ENCODE peak calls at places on chromosomes 6 and 20, in six cellular contexts. A is stomach, V is prostate gland, L is endothelial cell of umbilical vein, Y is HCT116, S is SK-N-SH. N is an unnamed sample.
A peak's percentile ranks its signal among the peaks of the same experiment; 100 is the strongest.

GRCh38 chr20:6863798-6864201 is 96.3 kb downstream of the BMP2 start:
- DNase-seq in A (no peak), V (no peak), L (no peak), Y (no peak), S (no peak), N (no peak)

GRCh38 chr20:35743693-35744491 is 1.8 kb upstream of the RBM39 start:
- DNase-seq in A (no peak), V (no peak), L (peak; percentile 49), Y (no peak), S (no peak), N (peak; percentile 83)

GRCh38 chr6:38018755-38019165 is 199.2 kb downstream of the ZFAND3 start:
- DNase-seq in A (no peak), V (no peak), L (no peak), Y (no peak), S (no peak), N (no peak)

GRCh38 chr20:53750827-53751393 is 157.3 kb upstream of the ZNF217 start:
- DNase-seq in A (peak; percentile 25), V (peak; percentile 59), L (peak; percentile 29), Y (no peak), S (peak; percentile 70), N (no peak)

GRCh38 chr6:157478926-157479325 is 97.9 kb downstream of the ZDHHC14 start:
- DNase-seq in A (no peak), V (no peak), L (no peak), Y (no peak), S (no peak), N (no peak)

GRCh38 chr6:70180183-70180903 is 122.5 kb downstream of the COL9A1 start:
- DNase-seq in A (no peak), V (no peak), L (no peak), Y (no peak), S (no peak), N (no peak)

GRCh38 chr20:38001173-38001875 is 31.9 kb downstream of the TTI1 start:
- DNase-seq in A (no peak), V (no peak), L (peak; percentile 76), Y (no peak), S (no peak), N (no peak)

GRCh38 chr6:125586074-125586473 is 163.4 kb upstream of the HEY2 start:
- DNase-seq in A (no peak), V (no peak), L (peak; percentile 29), Y (no peak), S (no peak), N (no peak)

GRCh38 chr20:6920991-6921613 is 153.6 kb downstream of the BMP2 start:
- DNase-seq in A (no peak), V (no peak), L (no peak), Y (no peak), S (no peak), N (no peak)

GRCh38 chr6:127299522-127300240 is 33.0 kb downstream of the RNF146 start:
- DNase-seq in A (no peak), V (no peak), L (no peak), Y (no peak), S (no peak), N (no peak)

GRCh38 chr6:155628315-155628714 is 172.7 kb upstream of the NOX3 start:
- DNase-seq in A (no peak), V (no peak), L (no peak), Y (no peak), S (no peak), N (no peak)

GRCh38 chr6:36624461-36625160 is 30.4 kb downstream of the SRSF3 start:
- DNase-seq in A (no peak), V (no peak), L (no peak), Y (no peak), S (no peak), N (no peak)

GRCh38 chr20:36113566-36114247 is 40.8 kb upstream of the EPB41L1 start:
- DNase-seq in A (no peak), V (no peak), L (no peak), Y (no peak), S (no peak), N (no peak)

GRCh38 chr6:127790571-127790970 is 110.3 kb downstream of the THEMIS start:
- DNase-seq in A (no peak), V (no peak), L (no peak), Y (no peak), S (no peak), N (no peak)

GRCh38 chr6:33988121-33989015 is 157.5 kb downstream of the GRM4 start:
- DNase-seq in A (peak; percentile 76), V (peak; percentile 65), L (no peak), Y (no peak), S (peak; percentile 45), N (peak; percentile 45)

GRCh38 chr6:150844371-150844770 is 21.1 kb upstream of the MTHFD1L start:
- DNase-seq in A (no peak), V (no peak), L (no peak), Y (no peak), S (no peak), N (no peak)

GRCh38 chr20:50561379-50562078 is 51.3 kb downstream of the PTPN1 start:
- DNase-seq in A (no peak), V (no peak), L (peak; percentile 97), Y (peak; percentile 95), S (no peak), N (no peak)

GRCh38 chr20:833121-833449 is 430 bp upstream of the FAM110A start:
- DNase-seq in A (no peak), V (no peak), L (no peak), Y (no peak), S (no peak), N (no peak)

GRCh38 chr6:5086294-5086890 is 1.3 kb downstream of the PPP1R3G start:
- DNase-seq in A (no peak), V (no peak), L (no peak), Y (no peak), S (no peak), N (no peak)

GRCh38 chr6:108068618-108069017 is 5.9 kb downstream of the OSTM1 start:
- DNase-seq in A (no peak), V (no peak), L (no peak), Y (no peak), S (no peak), N (no peak)

GRCh38 chr6:108074359-108075144 is at the start of gene OSTM1:
- DNase-seq in A (peak; percentile 94), V (peak; percentile 84), L (peak; percentile 91), Y (peak; percentile 51), S (peak; percentile 99), N (peak; percentile 99)

GRCh38 chr6:108078191-108078590 is 3.6 kb upstream of the OSTM1 start:
- DNase-seq in A (no peak), V (no peak), L (no peak), Y (no peak), S (no peak), N (no peak)

GRCh38 chr6:108071736-108072276 is 2.7 kb downstream of the OSTM1 start:
- DNase-seq in A (no peak), V (no peak), L (no peak), Y (no peak), S (no peak), N (no peak)

DNA sequence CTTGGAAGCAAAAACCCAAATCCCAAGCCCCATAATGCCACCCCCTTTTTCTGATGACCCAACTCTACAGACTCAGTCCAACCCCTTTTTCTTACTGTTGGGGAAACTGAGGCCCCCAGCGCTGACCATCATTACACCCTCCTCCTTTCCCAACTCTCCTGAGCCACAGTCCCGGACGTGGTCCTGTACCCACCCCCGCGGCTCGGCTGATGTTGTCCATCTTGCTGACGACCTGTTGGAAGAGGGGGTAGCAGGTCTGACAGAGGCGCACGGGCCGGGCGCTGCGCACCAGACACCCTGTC is 533 bp downstream of the OSTM1 start:
- DNase-seq in A (no peak), V (no peak), L (no peak), Y (no peak), S (no peak), N (no peak)
- H3K27ac ChIP-seq in A (peak overlapping the region; percentile 89), V (peak overlapping the region; percentile 70), L (no peak overlapping the region), Y (peak overlapping the region; percentile 58), S (peak overlapping the region; percentile 46), N (peak overlapping the region; percentile 89)

GRCh38 chr6:31125162-31125561 is 4.9 kb upstream of the CDSN start:
- DNase-seq in A (peak; percentile 63), V (peak; percentile 78), L (peak; percentile 85), Y (no peak), S (no peak), N (no peak)

GRCh38 chr6:31120151-31120915 is at the start of gene CDSN:
- DNase-seq in A (no peak), V (no peak), L (no peak), Y (no peak), S (no peak), N (no peak)

GRCh38 chr6:31125586-31126363 is 5.5 kb upstream of the CDSN start:
- DNase-seq in A (no peak), V (no peak), L (no peak), Y (no peak), S (no peak), N (no peak)

GRCh38 chr6:31121131-31121790 is 1.0 kb upstream of the CDSN start:
- DNase-seq in A (no peak), V (no peak), L (no peak), Y (no peak), S (no peak), N (no peak)

GRCh38 chr6:31122803-31123706 is 2.8 kb upstream of the CDSN start:
- DNase-seq in A (peak; percentile 76), V (peak; percentile 69), L (peak; percentile 91), Y (peak; percentile 72), S (peak; percentile 48), N (no peak)
- H3K4me1 ChIP-seq in A (peaks cover 25% of the 10 kb centered on the region), V (no peaks in the 10 kb centered on the region), L (peaks cover 36% of the 10 kb centered on the region), Y (peaks cover 41% of the 10 kb centered on the region), S (peaks cover 2% of the 10 kb centered on the region), N (peaks cover 2% of the 10 kb centered on the region)

DNA sequence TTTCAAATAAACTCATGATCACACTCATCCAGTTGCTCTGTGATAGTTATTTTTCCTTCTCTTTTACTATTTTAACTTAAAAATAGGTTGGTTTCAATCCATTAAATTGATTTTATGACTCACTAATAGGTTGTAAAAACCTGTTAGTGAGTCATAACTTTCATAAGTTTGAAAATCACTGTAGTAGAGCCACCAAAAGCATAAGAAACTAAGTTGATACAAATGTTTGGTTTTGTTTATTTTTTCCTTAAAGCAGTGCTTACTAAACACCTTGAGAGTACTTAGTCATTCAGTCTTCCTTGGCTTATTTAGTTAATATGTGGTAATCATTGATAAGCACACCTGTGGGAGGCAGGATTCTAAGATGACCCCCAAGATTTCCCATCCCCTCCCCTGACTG is 312.1 kb upstream of the MAN1A1 start:
- DNase-seq in A (no peak), V (no peak), L (no peak), Y (no peak), S (no peak), N (no peak)
- TF ChIP-seq POLR2AphosphoS5 in A (no peak), V (no peak), L (no peak), Y (no peak), S (no peak), N (no peak)

DNA sequence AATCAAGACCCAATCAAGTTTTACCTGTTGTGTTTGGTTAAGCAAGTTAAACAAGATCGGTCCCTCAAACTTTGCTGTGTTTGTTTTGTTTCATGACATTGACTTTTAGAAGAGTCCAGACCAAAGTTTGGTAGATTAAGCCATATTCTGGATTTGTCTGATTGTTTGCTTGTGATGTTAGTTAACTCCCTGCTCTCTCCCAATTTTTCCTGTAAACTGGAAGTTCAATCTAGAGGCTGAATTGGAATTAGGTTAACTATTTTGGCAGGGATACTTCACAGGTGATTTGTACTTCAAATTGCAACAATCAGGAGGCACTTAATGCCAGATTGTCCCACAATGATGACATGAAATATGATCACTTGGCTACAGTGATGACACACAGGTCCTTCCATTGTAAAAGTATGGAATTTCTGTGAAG is 13.6 kb upstream of the SH3BGRL2 start:
- DNase-seq in A (no peak), V (peak; percentile 20), L (no peak), Y (no peak), S (no peak), N (no peak)
- H3K27ac ChIP-seq in A (no peak overlapping the region), V (peak overlapping the region; percentile 28), L (no peak overlapping the region), Y (no peak overlapping the region), S (no peak overlapping the region), N (no peak overlapping the region)

GRCh38 chr6:41641352-41641925 is 3.2 kb downstream of the MDFI start:
- DNase-seq in A (no peak), V (no peak), L (no peak), Y (no peak), S (no peak), N (no peak)
- H3K4me1 ChIP-seq in A (peaks cover 24% of the 10 kb centered on the region), V (peaks cover 4% of the 10 kb centered on the region), L (peaks cover 19% of the 10 kb centered on the region), Y (peaks cover 13% of the 10 kb centered on the region), S (peaks cover 30% of the 10 kb centered on the region), N (peaks cover 19% of the 10 kb centered on the region)